ENCODE peak calls at places on chromosomes 11 and 22, in nine cellular contexts. J is IMR-90; I is pancreas; B is left lung; T is transverse colon; X is uterus; Q is psoas muscle; L is tibial artery; M is CD8-positive, alpha-beta T cell. R is an unnamed sample. For H3K27me3 and H3K4me1, the result is how much of the 10 kb centered on the place peaks cover.

GRCh38 chr11:95704865-95705264 is 84.7 kb downstream of the FAM76B start:
- DNase-seq in J (no peak), I (no peak), B (no peak), T (no peak), X (no peak), Q (no peak), L (no peak), M (no peak), R (no peak)

GRCh38 chr11:123168955-123169484 is 26.0 kb downstream of the CLMP start:
- DNase-seq in J (no peak), I (no peak), B (no peak), T (no peak), X (no peak), Q (no peak), L (no peak), M (no peak), R (no peak)

GRCh38 chr11:1373536-1374214 is 16.1 kb upstream of the BRSK2 start:
- DNase-seq in J (peak), I (no peak), B (no peak), T (no peak), X (no peak), Q (no peak), L (no peak), M (no peak), R (no peak)

GRCh38 chr11:7632211-7632610 is 41.1 kb downstream of the CYB5R2 start:
- DNase-seq in J (no peak), I (no peak), B (no peak), T (no peak), X (no peak), Q (no peak), L (no peak), M (no peak), R (no peak)

GRCh38 chr11:134450186-134450585 is 38.1 kb upstream of the B3GAT1 start:
- DNase-seq in J (no peak), I (no peak), B (no peak), T (no peak), X (no peak), Q (no peak), L (no peak), M (no peak), R (no peak)

GRCh38 chr22:32823024-32823730 is 21.7 kb downstream of the TIMP3 start:
- DNase-seq in J (peak), I (peak), B (no peak), T (peak), X (peak), Q (no peak), L (peak), M (no peak), R (no peak)

GRCh38 chr11:115564851-115565250 is 60.6 kb upstream of the CADM1 start:
- DNase-seq in J (no peak), I (no peak), B (no peak), T (no peak), X (no peak), Q (no peak), L (no peak), M (no peak), R (no peak)

GRCh38 chr22:35071784-35072183 is 5.8 kb downstream of the ISX start:
- DNase-seq in J (no peak), I (no peak), B (no peak), T (no peak), X (no peak), Q (no peak), L (no peak), M (no peak), R (no peak)

GRCh38 chr22:46714550-46714949 is 23.5 kb downstream of the CERK start:
- DNase-seq in J (peak), I (no peak), B (no peak), T (no peak), X (no peak), Q (no peak), L (no peak), M (no peak), R (no peak)

GRCh38 chr22:45612451-45612901 is 59.2 kb upstream of the ATXN10 start:
- DNase-seq in J (peak), I (no peak), B (peak), T (no peak), X (peak), Q (peak), L (peak), M (peak), R (peak)

GRCh38 chr11:125223901-125224331 is 59.4 kb downstream of the PKNOX2 start:
- DNase-seq in J (no peak), I (no peak), B (no peak), T (no peak), X (no peak), Q (no peak), L (no peak), M (no peak), R (no peak)

GRCh38 chr11:99370557-99371200 is 349.9 kb downstream of the CNTN5 start:
- DNase-seq in J (peak), I (no peak), B (peak), T (no peak), X (no peak), Q (peak), L (no peak), M (no peak), R (no peak)

GRCh38 chr11:120339394-120339890 is 3.2 kb downstream of the ARHGEF12 start:
- DNase-seq in J (peak), I (no peak), B (no peak), T (peak), X (no peak), Q (no peak), L (no peak), M (no peak), R (no peak)

GRCh38 chr22:17121235-17122195 is at the start of gene TMEM121B:
- DNase-seq in J (peak), I (peak), B (peak), T (peak), X (no peak), Q (peak), L (no peak), M (no peak), R (peak)

GRCh38 chr11:111352935-111353695 is 26.0 kb downstream of the POU2AF1 start:
- DNase-seq in J (no peak), I (peak), B (no peak), T (peak), X (peak), Q (no peak), L (no peak), M (no peak), R (no peak)

GRCh38 chr22:34847072-34847471 is 218.9 kb upstream of the ISX start:
- DNase-seq in J (no peak), I (no peak), B (no peak), T (no peak), X (no peak), Q (no peak), L (no peak), M (no peak), R (no peak)

GRCh38 chr11:11068113-11068512 is 210.3 kb upstream of the ZBED5 start:
- DNase-seq in J (no peak), I (no peak), B (no peak), T (no peak), X (no peak), Q (no peak), L (no peak), M (no peak), R (no peak)

GRCh38 chr11:11072067-11072466 is 214.2 kb upstream of the ZBED5 start:
- DNase-seq in J (no peak), I (no peak), B (no peak), T (no peak), X (no peak), Q (no peak), L (no peak), M (no peak), R (no peak)

GRCh38 chr11:11071483-11071882 is 213.6 kb upstream of the ZBED5 start:
- DNase-seq in J (no peak), I (no peak), B (no peak), T (no peak), X (no peak), Q (no peak), L (no peak), M (no peak), R (no peak)

GRCh38 chr11:11069741-11070550 is 212.1 kb upstream of the ZBED5 start:
- DNase-seq in J (no peak), I (no peak), B (no peak), T (no peak), X (no peak), Q (no peak), L (no peak), M (no peak), R (no peak)

GRCh38 chr11:11070976-11071375 is 213.1 kb upstream of the ZBED5 start:
- DNase-seq in J (no peak), I (no peak), B (no peak), T (no peak), X (no peak), Q (no peak), L (no peak), M (no peak), R (no peak)
- H3K27me3 ChIP-seq in J (half or more), I (under half), B (under half), T (under half), X (under half), Q (under half), L (under half), M (under half), R (under half)

GRCh38 chr11:70107756-70108155 is 29.6 kb downstream of the ANO1 start:
- DNase-seq in J (no peak), I (peak), B (no peak), T (no peak), X (no peak), Q (no peak), L (no peak), M (no peak), R (no peak)

GRCh38 chr11:70105755-70106571 is 27.8 kb downstream of the ANO1 start:
- DNase-seq in J (no peak), I (peak), B (no peak), T (no peak), X (peak), Q (peak), L (no peak), M (no peak), R (no peak)

GRCh38 chr11:70105369-70105754 is 27.2 kb downstream of the ANO1 start:
- DNase-seq in J (no peak), I (no peak), B (no peak), T (no peak), X (no peak), Q (peak), L (no peak), M (no peak), R (no peak)

GRCh38 chr11:70107191-70107590 is 29.1 kb downstream of the ANO1 start:
- DNase-seq in J (no peak), I (peak), B (no peak), T (no peak), X (no peak), Q (no peak), L (no peak), M (no peak), R (no peak)

DNA sequence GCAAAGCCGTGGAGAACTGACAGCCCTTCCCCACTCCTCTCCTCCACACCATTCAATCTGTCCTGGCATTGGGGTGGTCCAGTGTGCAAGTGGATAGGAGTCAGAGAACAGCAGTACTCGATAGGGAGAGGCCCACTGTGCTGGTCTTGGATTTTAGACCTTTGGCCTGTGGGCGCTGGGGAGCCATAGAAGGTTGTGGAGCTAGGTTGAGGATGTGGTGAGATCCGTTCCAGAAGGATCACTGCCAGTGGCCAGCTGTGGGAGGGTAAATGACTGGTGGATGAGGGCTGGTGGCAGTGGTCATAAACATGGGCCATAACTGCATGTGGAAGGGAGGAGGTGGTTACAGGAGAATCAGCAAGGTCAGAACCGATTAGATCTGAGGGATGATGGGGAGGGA is 28.6 kb downstream of the ANO1 start:
- DNase-seq in J (no peak), I (no peak), B (no peak), T (no peak), X (no peak), Q (no peak), L (no peak), M (no peak), R (no peak)
- H3K4me1 ChIP-seq in J (under half), I (under half), B (under half), T (under half), X (under half), Q (under half), L (under half), M (under half), R (under half)

DNA sequence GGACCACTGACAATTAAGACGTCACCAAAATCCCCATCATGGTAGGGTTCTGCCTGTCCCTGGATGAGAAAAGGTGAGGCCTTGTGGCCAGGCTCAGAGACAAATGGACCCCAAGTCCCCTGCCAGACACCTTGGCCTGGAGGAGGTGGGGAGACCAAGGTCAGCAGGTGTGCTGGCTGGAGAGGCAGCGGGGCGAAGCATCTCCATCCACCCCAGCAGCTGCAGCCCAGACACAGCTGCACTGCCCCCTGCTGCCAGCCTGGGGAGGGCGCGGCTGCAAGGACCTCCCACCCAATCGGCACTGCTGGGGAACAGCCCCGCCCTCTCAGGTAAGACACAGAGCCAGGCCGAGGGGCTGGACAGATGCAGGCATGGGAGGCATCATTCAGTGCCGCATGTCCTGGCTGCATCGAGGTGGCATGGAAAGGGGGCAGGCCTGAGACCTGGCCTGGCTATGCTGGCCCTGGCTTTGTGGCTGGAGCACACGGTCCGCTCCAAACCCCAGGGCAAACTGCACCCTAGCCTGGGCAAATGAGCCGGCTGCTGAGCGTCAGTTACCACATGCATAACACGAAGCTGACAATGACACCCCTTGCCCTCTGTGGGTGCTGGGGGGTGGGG is 12.2 kb upstream of the MFNG start:
- DNase-seq in J (no peak), I (peak), B (no peak), T (peak), X (no peak), Q (no peak), L (no peak), M (peak), R (no peak)
- TF ChIP-seq CTCF in J (peak), I (peak), B (peak), T (peak), X (no peak), Q (no peak), L (no peak), M (peak), R (peak)

GRCh38 chr11:13955971-13956421 is 6.5 kb upstream of the SPON1 start:
- DNase-seq in J (peak), I (peak), B (peak), T (peak), X (peak), Q (no peak), L (peak), M (peak), R (peak)

GRCh38 chr11:13958596-13958995 is 3.9 kb upstream of the SPON1 start:
- DNase-seq in J (no peak), I (no peak), B (no peak), T (no peak), X (no peak), Q (no peak), L (no peak), M (no peak), R (no peak)

GRCh38 chr11:13952668-13953067 is 9.9 kb upstream of the SPON1 start:
- DNase-seq in J (no peak), I (no peak), B (no peak), T (no peak), X (no peak), Q (no peak), L (no peak), M (no peak), R (no peak)

GRCh38 chr11:13956988-13957387 is 5.5 kb upstream of the SPON1 start:
- DNase-seq in J (no peak), I (no peak), B (no peak), T (no peak), X (no peak), Q (no peak), L (no peak), M (no peak), R (no peak)

GRCh38 chr11:13954591-13954990 is 7.9 kb upstream of the SPON1 start:
- DNase-seq in J (no peak), I (no peak), B (no peak), T (no peak), X (no peak), Q (no peak), L (no peak), M (no peak), R (no peak)
- H3K27me3 ChIP-seq in J (under half), I (under half), B (under half), T (under half), X (under half), Q (under half), L (under half), M (under half), R (under half)

R was measured in lower lobe of right lung.